ENCODE peak calls at places on chromosomes 3 and 15, in five cellular contexts. B is endothelial cell of umbilical vein, E is NB4, U is HepG2, S is K562. A is an unnamed sample.

GRCh38 chr15:89206908-89207331 is 14.5 kb downstream of the RLBP1 start:
- DNase-seq in B (peak; percentile 73), E (peak; percentile 81), U (peak; percentile 56), S (peak; percentile 91), A (peak; percentile 99)

GRCh38 chr3:190305406-190305805 is 16.8 kb downstream of the CLDN1 start:
- DNase-seq in B (peak; percentile 13), E (no peak), U (no peak), S (no peak), A (no peak)

GRCh38 chr3:118766306-118766669 is 268.4 kb downstream of the IGSF11 start:
- DNase-seq in B (no peak), E (no peak), U (no peak), S (no peak), A (no peak)

GRCh38 chr3:107679911-107680310 is 157.1 kb downstream of the BBX start:
- DNase-seq in B (no peak), E (no peak), U (no peak), S (no peak), A (no peak)

GRCh38 chr3:177753498-177754155 is 556.3 kb upstream of the TBL1XR1 start:
- DNase-seq in B (no peak), E (no peak), U (no peak), S (no peak), A (no peak)

GRCh38 chr3:73605388-73605787 is 19.4 kb downstream of the PDZRN3 start:
- DNase-seq in B (no peak), E (no peak), U (no peak), S (no peak), A (no peak)

GRCh38 chr3:32626650-32627049 is 56.0 kb upstream of the DYNC1LI1 start:
- DNase-seq in B (no peak), E (no peak), U (no peak), S (no peak), A (no peak)

GRCh38 chr3:29329986-29330514 is 49.2 kb downstream of the RBMS3 start:
- DNase-seq in B (no peak), E (no peak), U (no peak), S (no peak), A (no peak)

GRCh38 chr3:98114264-98114663 is 16.3 kb upstream of the OR5H1 start:
- DNase-seq in B (no peak), E (no peak), U (peak; percentile 1), S (no peak), A (peak; percentile 8)

GRCh38 chr3:174253221-174253620 is 605.9 kb upstream of the NAALADL2 start:
- DNase-seq in B (no peak), E (no peak), U (no peak), S (no peak), A (no peak)

GRCh38 chr3:120689395-120689794 is 7.4 kb upstream of the HGD start:
- DNase-seq in B (no peak), E (no peak), U (peak; percentile 13), S (no peak), A (no peak)

GRCh38 chr3:126888186-126888760 is 94.6 kb upstream of the PLXNA1 start:
- DNase-seq in B (no peak), E (no peak), U (no peak), S (no peak), A (no peak)

GRCh38 chr3:72248389-72248761 is 463.4 kb upstream of the PROK2 start:
- DNase-seq in B (no peak), E (no peak), U (no peak), S (no peak), A (no peak)

GRCh38 chr3:125129512-125129962 is 73.7 kb upstream of the HEG1 start:
- DNase-seq in B (peak; percentile 40), E (peak; percentile 34), U (peak; percentile 59), S (no peak), A (no peak)

GRCh38 chr3:41881233-41881821 is 80.6 kb downstream of the ULK4 start:
- DNase-seq in B (peak; percentile 60), E (peak; percentile 50), U (peak; percentile 23), S (peak; percentile 23), A (peak; percentile 33)

GRCh38 chr3:38297947-38298711 is 16.0 kb downstream of the SLC22A14 start:
- DNase-seq in B (peak; percentile 33), E (peak; percentile 20), U (no peak), S (no peak), A (peak; percentile 24)

GRCh38 chr3:126537116-126537729 is 13.3 kb downstream of the CHST13 start:
- DNase-seq in B (no peak), E (no peak), U (no peak), S (no peak), A (no peak)

GRCh38 chr3:195774917-195775316 is 36.8 kb downstream of the MUC4 start:
- DNase-seq in B (peak; percentile 19), E (peak; percentile 24), U (peak; percentile 16), S (peak; percentile 71), A (peak; percentile 39)

GRCh38 chr15:79380755-79381499 is 51.2 kb upstream of the MINAR1 start:
- DNase-seq in B (peak; percentile 77), E (peak; percentile 79), U (peak; percentile 63), S (peak; percentile 72), A (peak; percentile 70)

GRCh38 chr3:163056874-163057497 is 1560.4 kb downstream of the OTOL1 start:
- DNase-seq in B (no peak), E (peak; percentile 51), U (peak; percentile 41), S (peak; percentile 22), A (peak; percentile 36)

GRCh38 chr15:50107591-50108408 is 11.2 kb downstream of the ATP8B4 start:
- DNase-seq in B (no peak), E (peak; percentile 96), U (no peak), S (no peak), A (no peak)

GRCh38 chr3:64150527-64151238 is 74.6 kb downstream of the PRICKLE2 start:
- DNase-seq in B (peak; percentile 80), E (no peak), U (peak; percentile 68), S (no peak), A (peak; percentile 28)

GRCh38 chr3:32873491-32874130 is 55.8 kb downstream of the TRIM71 start:
- DNase-seq in B (no peak), E (peak; percentile 75), U (no peak), S (no peak), A (no peak)

GRCh38 chr15:96626936-96627577 is 296.6 kb downstream of the NR2F2 start:
- DNase-seq in B (peak; percentile 2), E (no peak), U (no peak), S (no peak), A (no peak)

GRCh38 chr3:51382076-51382745 is 2.9 kb upstream of the MANF start:
- DNase-seq in B (no peak), E (no peak), U (no peak), S (no peak), A (no peak)

GRCh38 chr3:72018339-72018984 is 233.5 kb upstream of the PROK2 start:
- DNase-seq in B (no peak), E (peak; percentile 53), U (no peak), S (peak; percentile 76), A (no peak)

GRCh38 chr3:194421-194820 is 2.1 kb upstream of the CHL1 start:
- DNase-seq in B (no peak), E (no peak), U (no peak), S (no peak), A (no peak)

GRCh38 chr15:94523873-94524272 is 292.5 kb downstream of the MCTP2 start:
- DNase-seq in B (no peak), E (no peak), U (no peak), S (no peak), A (no peak)

GRCh38 chr3:177610677-177611654 is 413.7 kb upstream of the TBL1XR1 start:
- DNase-seq in B (peak; percentile 83), E (no peak), U (peak; percentile 62), S (no peak), A (no peak)

GRCh38 chr3:197258168-197258755 is 40.1 kb downstream of the DLG1 start:
- DNase-seq in B (no peak), E (no peak), U (no peak), S (no peak), A (no peak)

DNA sequence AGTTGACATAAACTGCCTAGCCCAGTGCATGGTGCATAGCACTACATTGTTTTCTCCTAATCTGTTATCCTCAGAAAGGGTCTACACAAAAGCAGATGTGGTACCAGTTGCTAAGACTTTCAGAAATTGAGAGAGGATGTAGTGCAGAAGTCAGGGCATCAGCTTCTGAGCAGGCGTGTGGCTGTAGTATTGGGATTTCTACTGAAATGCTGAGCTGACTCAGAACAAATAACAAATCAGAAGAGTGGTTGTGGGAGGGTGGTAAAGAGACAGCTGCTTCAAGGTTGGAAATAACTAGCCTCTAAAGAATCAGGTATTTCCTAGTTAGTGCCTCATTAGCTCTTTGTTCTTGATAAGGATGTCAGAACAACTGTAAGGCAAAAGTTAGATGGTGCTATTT is 161.3 kb downstream of the AKAP13 start:
- DNase-seq in B (no peak), E (no peak), U (no peak), S (no peak), A (no peak)
- TF ChIP-seq MYC in B (no peak), E (no peak), U (no peak), S (no peak), A (no peak)

DNA sequence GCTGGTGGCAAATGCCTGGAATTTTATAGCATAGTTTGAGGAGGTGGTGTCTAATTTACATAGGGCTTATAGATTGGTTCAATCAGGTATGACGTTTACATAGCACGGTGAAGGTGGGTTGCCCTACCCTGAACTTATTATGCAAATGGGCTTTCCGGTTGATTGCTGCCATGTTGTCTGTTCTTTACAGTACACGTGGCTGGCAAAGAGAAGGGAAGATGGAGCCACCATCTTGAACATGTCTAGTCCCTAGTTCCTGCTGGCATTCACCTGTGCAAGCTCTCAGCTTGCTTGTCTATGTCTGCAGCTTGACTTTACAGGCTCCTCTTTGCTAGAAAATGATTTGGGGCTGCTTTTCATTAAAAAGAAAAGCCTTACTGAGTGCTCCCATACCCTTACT is 14.0 kb upstream of the STAC start:
- DNase-seq in B (no peak), E (no peak), U (no peak), S (no peak), A (no peak)
- TF ChIP-seq MYC in B (no peak), E (no peak), U (no peak), S (no peak), A (no peak)

GRCh38 chr3:129441782-129442181 is 1.8 kb downstream of the IFT122 start:
- DNase-seq in B (peak; percentile 90), E (peak; percentile 39), U (no peak), S (no peak), A (no peak)

GRCh38 chr3:129439817-129440647 is at the start of the genes IFT122 and MBD4:
- DNase-seq in B (peak; percentile 100), E (peak; percentile 99), U (peak; percentile 97), S (peak; percentile 91), A (peak; percentile 98)

GRCh38 chr3:129441215-129441614 is 1.2 kb downstream of the IFT122 start:
- DNase-seq in B (no peak), E (peak; percentile 25), U (no peak), S (no peak), A (no peak)

GRCh38 chr3:129440648-129441190 is 695 bp downstream of the IFT122 start:
- DNase-seq in B (peak; percentile 58), E (no peak), U (no peak), S (no peak), A (no peak)

GRCh38 chr3:129439381-129439816 is 349 bp downstream of the MBD4 start:
- DNase-seq in B (peak; percentile 28), E (peak; percentile 79), U (no peak), S (peak; percentile 28), A (peak; percentile 15)
- TF ChIP-seq MYC in B (no peak), E (no peak), U (no peak), S (no peak), A (no peak)

DNA sequence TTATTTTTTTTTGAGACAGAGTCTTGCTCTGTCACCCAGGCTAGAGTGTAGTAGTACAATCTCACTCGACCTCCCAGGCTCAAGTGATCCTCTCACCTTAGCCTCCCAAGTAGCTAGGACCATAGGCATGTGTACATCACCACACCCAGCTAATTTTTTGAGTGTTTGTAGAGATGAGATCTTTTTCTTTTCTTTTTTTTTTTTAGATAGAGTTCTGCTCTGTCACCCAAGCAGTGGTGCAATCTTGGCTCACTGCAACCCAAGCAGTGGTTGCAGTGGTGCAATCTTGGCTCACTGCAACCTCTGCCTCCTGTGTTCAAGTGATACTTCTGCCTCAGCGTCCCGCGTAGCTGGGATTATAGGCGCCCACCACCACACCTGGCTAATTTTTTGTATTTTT is 5.2 kb downstream of the CEP97 start:
- DNase-seq in B (no peak), E (no peak), U (no peak), S (no peak), A (no peak)
- TF ChIP-seq MYC in B (no peak), E (no peak), U (no peak), S (no peak), A (no peak)

A was measured in A549.